ENCODE peak calls at places on chromosomes 4 and X, in four cellular contexts. L, K, X and H are unnamed samples.

GRCh38 chr4:77564231-77564630 is 41.4 kb upstream of the CXCL13 start:
- DNase-seq in L (no peak), K (no peak), X (no peak), H (no peak)

GRCh38 chrX:26253526-26253925 is 37.6 kb downstream of the MAGEB5 start:
- DNase-seq in L (peak), K (peak), X (no peak), H (peak)

GRCh38 chr4:85741921-85742591 is 267.1 kb downstream of the ARHGAP24 start:
- DNase-seq in L (no peak), K (no peak), X (no peak), H (no peak)

GRCh38 chr4:112279025-112279881 is 6.5 kb downstream of the TIFA start:
- DNase-seq in L (no peak), K (no peak), X (no peak), H (no peak)

GRCh38 chr4:211033-211511 is 86.8 kb downstream of the ZNF718 start:
- DNase-seq in L (no peak), K (no peak), X (no peak), H (no peak)

GRCh38 chrX:25013593-25014365 is 2.0 kb downstream of the ARX start:
- DNase-seq in L (no peak), K (no peak), X (no peak), H (no peak)

GRCh38 chrX:40104649-40105015 is 6.9 kb upstream of the BCOR start:
- DNase-seq in L (no peak), K (peak), X (no peak), H (no peak)

GRCh38 chrX:115571712-115572111 is 10.7 kb downstream of the PLS3 start:
- DNase-seq in L (no peak), K (peak), X (no peak), H (peak)

GRCh38 chrX:109632906-109633504 is 8.0 kb upstream of the KCNE5 start:
- DNase-seq in L (peak), K (peak), X (no peak), H (no peak)

GRCh38 chr4:3306465-3306864 is 13.6 kb downstream of the RGS12 start:
- DNase-seq in L (no peak), K (peak), X (no peak), H (no peak)

GRCh38 chr4:140344621-140345020 is 28.8 kb upstream of the SCOC start:
- DNase-seq in L (no peak), K (no peak), X (no peak), H (no peak)

GRCh38 chr4:8586671-8587468 is 5.7 kb upstream of the CPZ start:
- DNase-seq in L (no peak), K (no peak), X (no peak), H (no peak)

GRCh38 chr4:125762537-125762936 is 447.8 kb downstream of the FAT4 start:
- DNase-seq in L (no peak), K (no peak), X (no peak), H (no peak)

GRCh38 chr4:663438-664428 is 10.3 kb downstream of the ATP5ME start:
- DNase-seq in L (no peak), K (no peak), X (peak), H (no peak)